ENCODE peak calls at places on chromosomes 5 and 9, in four cellular contexts. V, Z, W and X are unnamed samples.

GRCh38 chr5:133746834-133747233 is 134.5 kb upstream of the FSTL4 start:
- DNase-seq in W (no peak), Z (peak), V (peak), X (peak)

GRCh38 chr9:27853529-27853928 is 280.2 kb upstream of the C9orf72 start:
- DNase-seq in V (no peak), W (no peak), Z (no peak), X (no peak)

GRCh38 chr9:136963751-136964150 is 11.7 kb downstream of the LCN12 start:
- DNase-seq in V (no peak), W (no peak), Z (no peak), X (no peak)

GRCh38 chr5:128035689-128036088 is 47.9 kb upstream of the SLC12A2 start:
- DNase-seq in Z (no peak), W (no peak), V (no peak), X (peak)

GRCh38 chr5:72746736-72747135 is 69.7 kb upstream of the TNPO1 start:
- DNase-seq in V (no peak), W (no peak), Z (no peak), X (no peak)

GRCh38 chr9:126147186-126147585 is 179.4 kb upstream of the MVB12B start:
- DNase-seq in Z (no peak), V (no peak), W (no peak), X (peak)

GRCh38 chr9:116190997-116191396 is 37.4 kb downstream of the PAPPA start:
- DNase-seq in W (no peak), V (no peak), Z (no peak), X (no peak)

GRCh38 chr5:392431-392988 is 50.5 kb upstream of the EXOC3 start:
- DNase-seq in W (peak), Z (no peak), V (peak), X (no peak)

GRCh38 chr9:89444212-89444611 is 53.7 kb downstream of the SEMA4D start:
- DNase-seq in Z (no peak), V (no peak), W (no peak), X (no peak)

GRCh38 chr9:129253820-129254381 is 75.8 kb upstream of the IER5L start:
- DNase-seq in V (no peak), Z (no peak), W (no peak), X (no peak)

GRCh38 chr9:129487658-129488483 is 133.0 kb downstream of the C9orf50 start:
- DNase-seq in W (no peak), Z (no peak), V (peak), X (no peak)

GRCh38 chr9:132154925-132155324 is 6.9 kb upstream of the NTNG2 start:
- DNase-seq in V (no peak), Z (no peak), W (no peak), X (no peak)

GRCh38 chr9:99057665-99058625 is 47.0 kb upstream of the TGFBR1 start:
- DNase-seq in W (peak), Z (no peak), V (peak), X (no peak)

GRCh38 chr5:177296581-177296980 is 6.9 kb downstream of the RAB24 start:
- DNase-seq in W (no peak), Z (no peak), V (no peak), X (no peak)

GRCh38 chr9:80378669-80379293 is 807.0 kb downstream of the TLE4 start:
- DNase-seq in V (no peak), W (no peak), Z (no peak), X (no peak)

GRCh38 chr9:70616401-70617010 is 202.0 kb upstream of the KLF9 start:
- DNase-seq in V (no peak), Z (no peak), W (no peak), X (no peak)

GRCh38 chr5:1594336-1595106 is 70.8 kb upstream of the LPCAT1 start:
- DNase-seq in W (peak), V (peak), Z (peak), X (peak)

GRCh38 chr9:79603222-79603925 is 31.6 kb downstream of the TLE4 start:
- DNase-seq in Z (no peak), V (no peak), W (no peak), X (no peak)

GRCh38 chr5:135833521-135833920 is 942 bp upstream of the SLC25A48 start:
- DNase-seq in V (no peak), W (no peak), Z (no peak), X (no peak)

GRCh38 chr9:96176901-96177718 is 124.9 kb downstream of the HSD17B3 start:
- DNase-seq in W (no peak), Z (no peak), V (no peak), X (no peak)

GRCh38 chr5:58496488-58496887 is 5.3 kb downstream of the GAPT start:
- DNase-seq in V (peak), Z (no peak), W (no peak), X (peak)

GRCh38 chr9:111870774-111871542 is 25.7 kb upstream of the UGCG start:
- DNase-seq in Z (no peak), V (no peak), W (peak), X (no peak)

GRCh38 chr9:38087934-38088925 is 19.2 kb upstream of the SHB start:
- DNase-seq in V (peak), W (no peak), Z (peak), X (peak)

GRCh38 chr5:6710551-6711318 is 2.5 kb upstream of the TENT4A start:
- DNase-seq in Z (no peak), V (no peak), W (no peak), X (no peak)
- TF ChIP-seq TARDBP in Z (no peak), V (no peak), W (no peak), X (no peak)

GRCh38 chr5:82406200-82406773 is 128.1 kb upstream of the RPS23 start:
- DNase-seq in W (no peak), V (no peak), Z (no peak), X (peak)
- TF ChIP-seq FOXM1 in W (no peak), V (no peak), Z (no peak), X (no peak)

GRCh38 chr5:160311491-160312138 is 749 bp downstream of the CCNJL start:
- DNase-seq in V (no peak), W (no peak), Z (no peak), X (no peak)

GRCh38 chr5:160315968-160316367 is 3.6 kb upstream of the CCNJL start:
- DNase-seq in Z (peak), W (no peak), V (no peak), X (no peak)

GRCh38 chr5:160310910-160311295 is 1.5 kb downstream of the CCNJL start:
- DNase-seq in W (no peak), Z (no peak), V (no peak), X (no peak)

GRCh38 chr5:160312139-160312959 is at the start of gene CCNJL:
- DNase-seq in V (peak), Z (peak), W (no peak), X (peak)

DNA sequence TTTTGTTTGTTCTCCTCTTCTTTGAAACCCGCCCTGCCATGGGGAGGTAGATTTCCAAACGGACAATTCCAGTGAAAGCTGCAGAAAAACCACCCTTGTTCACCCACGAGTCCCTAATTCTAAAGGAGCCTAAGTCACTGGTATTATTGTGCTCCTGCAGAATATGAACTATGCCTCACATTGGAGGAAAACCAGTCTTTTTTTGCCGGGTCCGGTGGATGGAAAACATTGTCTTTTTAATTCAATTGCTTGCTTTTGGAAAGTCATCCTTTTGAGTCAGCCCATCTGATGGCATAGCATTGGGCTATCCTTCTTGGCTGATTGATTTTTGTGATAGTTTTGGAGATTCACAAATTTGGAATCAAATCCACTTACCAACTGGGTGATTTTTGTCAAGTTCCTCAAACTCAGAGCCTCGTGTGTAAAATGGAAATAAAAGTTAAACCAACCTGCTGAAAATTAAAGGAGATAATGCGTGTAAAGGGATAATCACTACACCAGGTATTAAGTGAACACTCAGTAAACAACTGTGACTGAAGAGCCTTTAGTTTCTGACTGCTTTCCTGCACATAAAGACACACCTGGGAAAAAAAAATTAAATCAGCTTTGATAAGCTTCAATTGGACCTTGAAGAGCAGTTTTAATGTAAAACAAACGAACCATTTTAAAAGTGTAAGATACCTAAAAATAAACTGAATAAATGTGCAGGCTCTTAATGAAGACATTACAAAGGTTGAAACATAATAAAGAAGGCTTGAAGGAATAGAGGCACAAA is 783 bp upstream of the CCNJL start:
- DNase-seq in Z (no peak), W (no peak), V (no peak), X (no peak)
- TF ChIP-seq TARDBP in Z (no peak), W (no peak), V (no peak), X (no peak)

DNA sequence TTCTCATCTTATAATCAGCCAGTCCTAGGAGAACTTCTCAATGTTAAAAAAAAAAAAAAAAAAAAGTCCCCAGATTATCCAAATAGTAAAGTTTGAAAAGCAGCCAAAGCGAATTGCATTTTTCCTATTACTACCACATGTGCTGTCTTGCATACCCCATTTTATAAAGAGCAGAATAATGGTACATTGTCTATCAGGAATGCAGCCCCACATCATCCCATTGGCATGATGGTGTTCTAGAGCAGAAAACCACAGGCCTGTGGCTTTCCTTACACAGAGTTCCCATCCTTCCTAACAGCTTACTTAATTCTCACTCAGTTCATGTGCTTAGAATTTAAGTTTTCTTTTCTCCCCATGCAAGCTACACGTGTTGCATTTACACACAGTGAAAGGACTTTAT is 381.6 kb downstream of the TMEM38B start:
- DNase-seq in V (no peak), Z (no peak), W (no peak), X (no peak)
- TF ChIP-seq FOXM1 in V (no peak), Z (no peak), W (no peak), X (no peak)

GRCh38 chr9:134663753-134664415 is 22.3 kb downstream of the COL5A1 start:
- DNase-seq in V (no peak), W (no peak), Z (no peak), X (no peak)
- TF ChIP-seq TARDBP in V (no peak), W (no peak), Z (no peak), X (no peak)

GRCh38 chr9:20620658-20621552 is 1.4 kb downstream of the MLLT3 start:
- DNase-seq in V (no peak), Z (no peak), W (no peak), X (no peak)
- TF ChIP-seq FOXM1 in V (no peak), Z (no peak), W (no peak), X (no peak)